ENCODE peak calls at places on chromosome 19, in five cellular contexts. C is thoracic aorta, D is HFFc6, S is BJ, A is WTC11. R is an unnamed sample.
A peak's percentile ranks its signal among the peaks of the same experiment; 100 is the strongest.

GRCh38 chr19:4322942-4323665 is 15.5 kb downstream of the STAP2 start:
- DNase-seq in S (no peak), C (no peak), A (no peak), D (no peak), R (no peak)

GRCh38 chr19:1261863-1262686 is 7.1 kb upstream of the CIRBP start:
- DNase-seq in C (peak; percentile 74), D (peak; percentile 36), A (no peak), S (no peak), R (no peak)

GRCh38 chr19:44847144-44848035 is 1.3 kb downstream of the NECTIN2 start:
- DNase-seq in A (peak; percentile 74), C (no peak), S (no peak), D (peak; percentile 44), R (no peak)

GRCh38 chr19:38665950-38666661 is 18.7 kb downstream of the ACTN4 start:
- DNase-seq in S (peak; percentile 65), C (no peak), A (peak; percentile 80), D (peak; percentile 64), R (no peak)

GRCh38 chr19:40457953-40458596 is 7.5 kb downstream of the BLVRB start:
- DNase-seq in D (no peak), C (no peak), S (no peak), A (no peak), R (no peak)

GRCh38 chr19:33432408-33433170 is 59.1 kb downstream of the CEBPG start:
- DNase-seq in S (no peak), D (no peak), C (no peak), A (no peak), R (no peak)

GRCh38 chr19:14514215-14514871 is 3.9 kb downstream of the DNAJB1 start:
- DNase-seq in C (no peak), A (no peak), D (no peak), S (no peak), R (no peak)

GRCh38 chr19:4375164-4375619 is 25.2 kb downstream of the SH3GL1 start:
- DNase-seq in C (no peak), A (peak; percentile 84), D (peak; percentile 33), S (no peak), R (no peak)

GRCh38 chr19:49564616-49565045 is 15.7 kb downstream of the NOSIP start:
- DNase-seq in D (no peak), A (no peak), C (no peak), S (no peak), R (no peak)

GRCh38 chr19:44912854-44913253 is 1.6 kb upstream of the APOC1 start:
- DNase-seq in D (no peak), C (no peak), A (no peak), S (no peak), R (no peak)

DNA sequence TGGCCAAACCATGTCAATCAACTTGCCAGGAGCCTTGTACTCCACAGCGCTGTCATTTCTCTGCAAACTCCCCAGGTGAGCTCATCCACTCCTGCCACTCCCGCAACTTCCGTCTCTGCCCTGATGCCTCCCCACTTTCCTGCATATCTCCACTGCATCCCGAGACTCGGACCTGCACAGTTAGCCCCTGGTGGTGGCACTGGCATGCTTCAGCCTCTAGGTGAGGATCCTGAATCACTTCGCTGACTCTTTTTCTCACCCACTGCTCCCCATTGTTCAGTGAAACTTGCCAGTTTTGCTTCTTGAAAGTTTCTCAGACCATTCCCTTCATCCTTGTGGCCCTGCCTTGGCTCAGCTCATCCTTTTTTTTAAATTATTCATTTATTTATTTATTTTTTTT is 3.4 kb upstream of the CTU1 start:
- DNase-seq in D (no peak), C (no peak), S (no peak), A (no peak), R (no peak)
- TF ChIP-seq CTCF in D (peak; percentile 57), C (no peak), S (no peak), A (no peak), R (peak; percentile 25)

DNA sequence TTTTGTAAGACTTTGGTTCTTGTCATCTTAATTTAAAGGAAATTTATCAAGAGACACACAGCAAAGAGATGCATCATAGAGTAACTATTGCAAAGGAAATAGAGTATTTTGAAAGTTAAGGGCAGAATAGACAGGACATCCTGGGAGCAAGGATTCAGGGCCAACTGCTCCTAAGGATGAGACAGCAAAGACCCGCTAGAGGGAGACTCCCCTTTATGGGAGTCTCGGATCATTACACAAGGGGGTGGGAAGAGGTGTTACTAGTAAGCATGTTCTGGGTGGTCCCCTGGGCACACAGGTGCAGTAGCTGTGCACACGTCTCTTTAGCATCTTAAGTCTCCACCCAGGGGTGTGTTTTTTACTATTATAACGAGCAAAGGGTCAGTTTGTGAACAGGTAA is 9.6 kb downstream of the ZSCAN5C start:
- DNase-seq in S (no peak), C (no peak), A (no peak), D (no peak), R (no peak)
- TF ChIP-seq CTCF in S (no peak), C (no peak), A (no peak), D (no peak), R (no peak)

GRCh38 chr19:46756544-46756888 is 10.3 kb upstream of the STRN4 start:
- DNase-seq in C (no peak), A (no peak), D (no peak), S (no peak), R (no peak)

GRCh38 chr19:46755077-46755852 is 9.0 kb upstream of the STRN4 start:
- DNase-seq in D (peak; percentile 16), A (no peak), S (no peak), C (no peak), R (no peak)

GRCh38 chr19:46748325-46749109 is 2.3 kb upstream of the STRN4 start:
- DNase-seq in D (peak; percentile 49), S (no peak), A (peak; percentile 88), C (no peak), R (peak; percentile 67)

GRCh38 chr19:46755853-46756543 is 9.7 kb upstream of the STRN4 start:
- DNase-seq in A (no peak), D (no peak), S (no peak), C (no peak), R (no peak)

DNA sequence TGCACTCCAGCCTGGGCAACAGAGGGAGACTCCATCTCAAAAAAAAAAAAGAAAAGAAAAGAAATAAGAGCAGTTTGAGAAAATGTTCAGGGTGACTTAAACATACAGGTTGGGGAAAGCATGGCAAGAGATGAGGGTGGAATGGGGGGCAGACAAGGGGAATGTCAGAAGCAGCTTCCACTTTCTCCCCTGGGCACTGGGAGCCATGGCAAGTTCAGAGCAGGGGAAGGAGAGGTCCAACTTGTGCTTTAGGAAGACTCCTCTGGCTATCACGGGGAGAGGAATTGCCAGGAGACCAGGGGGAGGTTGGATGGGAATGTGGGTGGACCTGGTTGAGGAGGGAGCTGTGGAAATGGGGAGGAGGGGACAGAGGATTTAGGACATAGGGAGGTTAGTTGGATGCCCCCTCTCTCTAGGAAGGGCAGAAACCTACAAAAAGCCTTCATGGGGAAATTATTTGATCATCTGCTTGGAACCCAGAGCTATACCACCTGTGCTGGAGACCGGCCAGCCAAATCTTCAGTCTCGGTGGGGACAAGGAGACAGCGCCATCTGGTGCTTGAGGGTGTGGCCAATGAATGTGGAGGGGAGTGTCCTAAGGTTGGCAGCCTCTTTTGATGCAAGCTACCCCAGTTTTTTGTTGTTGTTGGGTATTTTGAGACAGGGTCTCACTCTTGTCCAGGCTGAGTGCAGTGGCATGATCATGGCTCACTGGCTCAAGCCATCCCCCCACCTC is 7.3 kb upstream of the STRN4 start:
- DNase-seq in C (no peak), D (no peak), A (peak; percentile 77), S (no peak), R (peak; percentile 54)
- TF ChIP-seq CTCF in C (no peak), D (peak; percentile 69), A (peak; percentile 50), S (peak; percentile 57), R (peak; percentile 58)

GRCh38 chr19:17389288-17389687 is 4.7 kb downstream of the CCDC194 start:
- DNase-seq in C (no peak), D (no peak), A (no peak), S (no peak), R (no peak)
- TF ChIP-seq CTCF in C (no peak), D (no peak), A (no peak), S (no peak), R (no peak)

GRCh38 chr19:10655457-10656312 is 1.5 kb downstream of the ILF3 start:
- DNase-seq in A (no peak), C (no peak), S (no peak), D (peak; percentile 42), R (no peak)
- TF ChIP-seq CTCF in A (no peak), C (no peak), S (peak; percentile 28), D (peak; percentile 26), R (no peak)

GRCh38 chr19:19777692-19778091 is 43.9 kb downstream of the ZNF506 start:
- DNase-seq in A (no peak), S (no peak), D (no peak), C (no peak), R (no peak)

GRCh38 chr19:19775891-19776205 is 42.9 kb upstream of the ZNF14 start:
- DNase-seq in A (no peak), S (no peak), C (no peak), D (no peak), R (no peak)

GRCh38 chr19:19778666-19779065 is 42.9 kb downstream of the ZNF506 start:
- DNase-seq in S (no peak), D (no peak), C (no peak), A (no peak), R (no peak)

GRCh38 chr19:19774354-19775033 is 41.6 kb upstream of the ZNF14 start:
- DNase-seq in D (no peak), A (no peak), C (no peak), S (no peak), R (no peak)

GRCh38 chr19:19776206-19777008 is 43.5 kb upstream of the ZNF14 start:
- DNase-seq in A (peak; percentile 99), S (peak; percentile 95), C (peak; percentile 94), D (peak; percentile 99), R (peak; percentile 86)
- TF ChIP-seq CTCF in A (no peak), S (no peak), C (no peak), D (no peak), R (no peak)

GRCh38 chr19:12935071-12935470 is 1.6 kb upstream of the FARSA start:
- DNase-seq in D (no peak), A (no peak), C (no peak), S (no peak), R (no peak)

GRCh38 chr19:12936582-12936981 is 1.8 kb upstream of the CALR start:
- DNase-seq in A (no peak), D (no peak), C (no peak), S (no peak), R (no peak)

GRCh38 chr19:12932392-12933286 is 872 bp downstream of the FARSA start:
- DNase-seq in A (no peak), C (no peak), D (no peak), S (no peak), R (no peak)

GRCh38 chr19:12930002-12930645 is 3.4 kb downstream of the FARSA start:
- DNase-seq in D (no peak), S (no peak), C (no peak), A (no peak), R (no peak)

GRCh38 chr19:12933287-12934072 is at the start of gene FARSA:
- DNase-seq in D (peak; percentile 82), A (peak; percentile 87), C (peak; percentile 74), S (no peak), R (peak; percentile 75)
- TF ChIP-seq CTCF in D (no peak), A (no peak), C (no peak), S (no peak), R (no peak)

GRCh38 chr19:17398902-17399527 is 5.0 kb upstream of the CCDC194 start:
- DNase-seq in D (no peak), C (no peak), A (no peak), S (no peak), R (no peak)
- TF ChIP-seq CTCF in D (no peak), C (no peak), A (no peak), S (no peak), R (no peak)

R was measured in natural killer cell.